ENCODE peak calls at places on chromosomes 3 and 15, in ten cellular contexts. F, T, R, U, E, M, K, Y, I and W are unnamed samples.

GRCh38 chr3:48187579-48188265 is 495 bp downstream of the CDC25A start:
- DNase-seq in K (no peak), T (no peak), U (peak; percentile 88), F (no peak), R (no peak), M (peak; percentile 35), Y (peak; percentile 65), E (no peak), I (peak; percentile 81), W (peak; percentile 86)

GRCh38 chr3:161851941-161852566 is 355.4 kb downstream of the OTOL1 start:
- DNase-seq in I (peak; percentile 29), Y (no peak), R (peak; percentile 19), M (no peak), U (peak; percentile 48), E (peak; percentile 33), K (no peak), F (peak; percentile 53), T (no peak), W (peak; percentile 39)

GRCh38 chr15:76368135-76368588 is 31.6 kb downstream of the ISL2 start:
- DNase-seq in E (no peak), K (no peak), I (no peak), Y (no peak), R (no peak), U (no peak), F (no peak), M (no peak), T (no peak), W (no peak)

GRCh38 chr15:25481208-25481862 is 42.5 kb upstream of the UBE3A start:
- DNase-seq in R (no peak), I (no peak), K (no peak), F (no peak), M (no peak), Y (peak; percentile 10), T (no peak), E (peak; percentile 85), U (peak; percentile 24), W (peak; percentile 54)

GRCh38 chr15:88835119-88835518 is 31.9 kb downstream of the ACAN start:
- DNase-seq in I (no peak), Y (no peak), R (no peak), T (no peak), F (no peak), E (no peak), M (no peak), K (no peak), U (no peak), W (no peak)

GRCh38 chr15:95563634-95564033 is 766.9 kb upstream of the NR2F2 start:
- DNase-seq in U (no peak), R (no peak), F (no peak), K (no peak), I (no peak), M (no peak), E (no peak), Y (no peak), T (no peak), W (no peak)

GRCh38 chr3:33915796-33916589 is 117.6 kb downstream of the PDCD6IP start:
- DNase-seq in T (peak; percentile 10), U (peak; percentile 55), I (peak; percentile 34), M (no peak), F (peak; percentile 69), R (no peak), E (peak; percentile 40), Y (no peak), K (no peak), W (no peak)

GRCh38 chr15:72781621-72782020 is 1.9 kb downstream of the ADPGK start:
- DNase-seq in R (no peak), F (no peak), T (no peak), M (no peak), U (no peak), I (no peak), E (no peak), Y (no peak), K (no peak), W (no peak)

GRCh38 chr3:50287262-50287661 is 5.0 kb downstream of the IFRD2 start:
- DNase-seq in U (peak; percentile 55), K (no peak), M (peak; percentile 63), F (no peak), I (peak; percentile 85), E (peak; percentile 1), R (no peak), T (no peak), Y (no peak), W (no peak)

GRCh38 chr15:74291101-74292071 is 55.3 kb downstream of the CCDC33 start:
- DNase-seq in T (peak; percentile 57), F (peak; percentile 35), Y (peak; percentile 88), E (peak; percentile 97), U (peak; percentile 95), M (peak; percentile 82), I (peak; percentile 89), R (peak; percentile 77), K (peak; percentile 74), W (peak; percentile 88)

GRCh38 chr3:189132125-189132744 is 39.5 kb upstream of the TPRG1 start:
- DNase-seq in T (peak; percentile 66), I (peak; percentile 45), Y (peak; percentile 45), R (peak; percentile 62), K (no peak), E (no peak), U (no peak), F (peak; percentile 22), M (peak; percentile 29), W (no peak)

GRCh38 chr3:148178508-148178907 is 519.2 kb upstream of the AGTR1 start:
- DNase-seq in K (no peak), R (no peak), F (no peak), T (no peak), M (no peak), I (no peak), U (no peak), E (peak; percentile 24), Y (no peak), W (no peak)

GRCh38 chr3:185465471-185465870 is 33.4 kb downstream of the TMEM41A start:
- DNase-seq in U (no peak), Y (no peak), F (no peak), R (no peak), K (no peak), T (no peak), E (no peak), M (no peak), I (no peak), W (no peak)

GRCh38 chr3:151765685-151766084 is 32.0 kb downstream of the AADACL2 start:
- DNase-seq in Y (no peak), F (peak; percentile 48), E (no peak), U (no peak), R (no peak), K (no peak), M (no peak), T (no peak), I (no peak), W (no peak)

GRCh38 chr15:69973102-69973714 is 124.5 kb downstream of the TLE3 start:
- DNase-seq in K (no peak), E (peak; percentile 54), F (peak; percentile 50), R (no peak), M (no peak), U (peak; percentile 76), Y (no peak), T (no peak), I (no peak), W (no peak)

GRCh38 chr3:127670761-127671522 is 1.8 kb upstream of the ABTB1 start:
- DNase-seq in F (no peak), I (no peak), E (no peak), U (no peak), T (no peak), M (no peak), R (no peak), K (peak; percentile 59), Y (no peak), W (peak; percentile 50)

GRCh38 chr3:134445631-134446030 is 40.2 kb downstream of the ANAPC13 start:
- DNase-seq in T (no peak), K (peak; percentile 75), U (no peak), R (peak; percentile 63), Y (no peak), E (no peak), F (no peak), M (no peak), I (peak; percentile 42), W (no peak)

GRCh38 chr3:15215996-15216395 is 9.9 kb downstream of the CAPN7 start:
- DNase-seq in K (no peak), F (no peak), R (no peak), E (no peak), U (no peak), T (no peak), I (no peak), Y (no peak), M (no peak), W (no peak)

GRCh38 chr3:179526989-179527391 is 35.7 kb upstream of the ACTL6A start:
- DNase-seq in T (no peak), F (peak; percentile 3), Y (peak; percentile 62), K (no peak), M (peak; percentile 59), R (peak; percentile 57), I (peak; percentile 64), E (peak; percentile 77), U (peak; percentile 42), W (no peak)
- H3K4me3 ChIP-seq in T (no peak overlapping the region), F (no peak overlapping the region), Y (no peak overlapping the region), K (no peak overlapping the region), M (peak overlapping the region; percentile 32), R (no peak overlapping the region), I (peak overlapping the region; percentile 8), E (no peak overlapping the region), U (no peak overlapping the region), W (no peak overlapping the region)

DNA sequence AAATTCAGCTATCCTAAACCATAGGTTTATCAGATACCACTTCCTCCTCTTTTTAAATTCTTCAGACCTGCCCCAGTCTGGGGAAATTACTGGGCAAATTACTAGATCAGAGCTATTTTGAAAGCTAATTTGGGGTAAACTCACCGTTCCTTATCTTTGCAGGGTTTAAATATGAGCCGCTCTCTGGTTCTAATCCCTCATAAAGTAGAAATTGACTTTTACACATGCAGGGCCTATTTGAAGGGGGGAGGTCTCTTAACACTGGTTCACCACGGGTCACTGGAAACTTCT is 11.0 kb upstream of the MEIS2 start:
- DNase-seq in F (no peak), K (no peak), U (no peak), Y (no peak), E (no peak), T (no peak), M (no peak), R (no peak), I (no peak), W (no peak)
- H3K4me1 ChIP-seq in F (no peaks in the 10 kb centered on the region), K (peaks cover 20% of the 10 kb centered on the region), U (peaks cover 43% of the 10 kb centered on the region), Y (no peaks in the 10 kb centered on the region), E (peaks cover 33% of the 10 kb centered on the region), T (peaks cover 6% of the 10 kb centered on the region), M (peaks cover 17% of the 10 kb centered on the region), R (peaks cover 18% of the 10 kb centered on the region), I (peaks cover 5% of the 10 kb centered on the region), W (no peaks in the 10 kb centered on the region)

GRCh38 chr15:43777293-43777819 is 590 bp upstream of the ELL3 start:
- DNase-seq in F (peak; percentile 79), E (peak; percentile 74), I (peak; percentile 82), M (peak; percentile 77), Y (peak; percentile 83), R (peak; percentile 85), K (peak; percentile 93), T (peak; percentile 87), U (peak; percentile 75), W (peak; percentile 92)
- H3K27ac ChIP-seq in F (peak overlapping the region; percentile 77), E (no peak overlapping the region), I (peak overlapping the region; percentile 82), M (peak overlapping the region; percentile 81), Y (peak overlapping the region; percentile 75), R (peak overlapping the region; percentile 77), K (peak overlapping the region; percentile 89), T (peak overlapping the region; percentile 49), U (no peak overlapping the region), W (no peak overlapping the region)

GRCh38 chr3:177193706-177194268 is 3.5 kb downstream of the TBL1XR1 start:
- DNase-seq in M (no peak), I (no peak), F (no peak), T (no peak), E (no peak), U (no peak), K (no peak), R (no peak), Y (no peak), W (no peak)
- H3K4me3 ChIP-seq in M (peak overlapping the region; percentile 87), I (peak overlapping the region; percentile 76), F (no peak overlapping the region), T (peak overlapping the region; percentile 92), E (peak overlapping the region; percentile 91), U (peak overlapping the region; percentile 3), K (no peak overlapping the region), R (no peak overlapping the region), Y (peak overlapping the region; percentile 23), W (peak overlapping the region; percentile 23)

GRCh38 chr15:29468899-29469298 is 199.3 kb upstream of the NSMCE3 start:
- DNase-seq in I (no peak), K (no peak), U (no peak), M (no peak), T (no peak), Y (no peak), R (no peak), E (no peak), F (no peak), W (peak; percentile 9)
- H3K4me1 ChIP-seq in I (peaks cover 9% of the 10 kb centered on the region), K (no peaks in the 10 kb centered on the region), U (peaks cover 4% of the 10 kb centered on the region), M (peaks cover 16% of the 10 kb centered on the region), T (no peaks in the 10 kb centered on the region), Y (peaks cover 3% of the 10 kb centered on the region), R (no peaks in the 10 kb centered on the region), E (peaks cover 16% of the 10 kb centered on the region), F (peaks cover 19% of the 10 kb centered on the region), W (no peaks in the 10 kb centered on the region)